ENCODE peak calls at places on chromosomes 13 and 19, in eight cellular contexts. T is HL-60, F is fibroblast of lung, Q is brain microvascular endothelial cell, O is endodermal cell, J is suprapubic skin, G is GM12878, B is bronchial epithelial cell. W is an unnamed sample. For H3K27me3, the result is how much of the 10 kb centered on the place peaks cover.

GRCh38 chr13:46643165-46643777 is 90.3 kb downstream of the LRCH1 start:
- DNase-seq in T (peak), F (no peak), Q (no peak), O (no peak), J (no peak), G (no peak), B (no peak), W (no peak)

GRCh38 chr13:90447034-90447734 is 900.3 kb upstream of the MIR17HG start:
- DNase-seq in T (no peak), F (no peak), Q (no peak), O (no peak), J (no peak), G (no peak), B (no peak), W (no peak)

GRCh38 chr19:32222594-32222993 is 122.8 kb upstream of the ZNF507 start:
- DNase-seq in T (no peak), F (no peak), Q (no peak), O (no peak), J (no peak), G (no peak), B (no peak), W (no peak)

GRCh38 chr19:55118401-55118991 is 1.1 kb upstream of the PPP1R12C start:
- DNase-seq in T (peak), F (peak), Q (no peak), O (peak), J (no peak), G (no peak), B (no peak), W (no peak)

GRCh38 chr19:10552596-10553053 is 8.9 kb downstream of the ATG4D start:
- DNase-seq in T (no peak), F (peak), Q (no peak), O (peak), J (no peak), G (no peak), B (no peak), W (peak)

GRCh38 chr13:41059896-41060722 is 1.2 kb upstream of the WBP4 start:
- DNase-seq in T (peak), F (peak), Q (peak), O (peak), J (peak), G (peak), B (peak), W (peak)

GRCh38 chr13:36766295-36766694 is 52.7 kb upstream of the RFXAP start:
- DNase-seq in T (no peak), F (peak), Q (peak), O (no peak), J (no peak), G (no peak), B (peak), W (no peak)

GRCh38 chr19:13214036-13214730 is 64.0 kb downstream of the IER2 start:
- DNase-seq in T (no peak), F (no peak), Q (no peak), O (peak), J (no peak), G (no peak), B (no peak), W (no peak)

GRCh38 chr13:54305377-54305776 is 1276.8 kb downstream of the OLFM4 start:
- DNase-seq in T (no peak), F (no peak), Q (no peak), O (peak), J (no peak), G (no peak), B (no peak), W (no peak)

GRCh38 chr19:16113727-16114126 is 2.0 kb downstream of the RAB8A start:
- DNase-seq in T (peak), F (no peak), Q (no peak), O (no peak), J (no peak), G (no peak), B (no peak), W (no peak)

GRCh38 chr19:16117594-16118033 is 5.9 kb downstream of the RAB8A start:
- DNase-seq in T (peak), F (no peak), Q (no peak), O (peak), J (no peak), G (no peak), B (no peak), W (peak)

GRCh38 chr19:16112778-16113177 is 1.1 kb downstream of the RAB8A start:
- DNase-seq in T (peak), F (no peak), Q (no peak), O (no peak), J (no peak), G (no peak), B (no peak), W (no peak)

GRCh38 chr19:16116067-16116466 is 4.4 kb downstream of the RAB8A start:
- DNase-seq in T (no peak), F (no peak), Q (no peak), O (no peak), J (no peak), G (no peak), B (no peak), W (no peak)

GRCh38 chr19:16115309-16116039 is 3.8 kb downstream of the RAB8A start:
- DNase-seq in T (no peak), F (no peak), Q (no peak), O (no peak), J (no peak), G (no peak), B (no peak), W (no peak)
- H3K27me3 ChIP-seq in T (under half), F (under half), Q (under half), O (under half), J (under half), G (under half), B (under half), W (under half)

GRCh38 chr19:959935-960502 is 24.1 kb upstream of the WDR18 start:
- DNase-seq in T (no peak), F (no peak), Q (no peak), O (peak), J (no peak), G (no peak), B (no peak), W (no peak)
- TF ChIP-seq CTCF in T (no peak), F (no peak), Q (peak), O (peak), J (no peak), G (no peak), B (no peak), W (no peak)

GRCh38 chr19:39499932-39500331 is 1.2 kb downstream of the DLL3 start:
- DNase-seq in T (no peak), F (no peak), Q (no peak), O (no peak), J (no peak), G (no peak), B (no peak), W (no peak)

GRCh38 chr19:39502640-39503417 is 4.1 kb downstream of the DLL3 start:
- DNase-seq in T (peak), F (peak), Q (no peak), O (peak), J (no peak), G (no peak), B (peak), W (peak)

GRCh38 chr19:39500543-39500942 is 1.8 kb downstream of the DLL3 start:
- DNase-seq in T (no peak), F (no peak), Q (no peak), O (no peak), J (no peak), G (no peak), B (no peak), W (no peak)

GRCh38 chr19:39499082-39499642 is 415 bp downstream of the DLL3 start:
- DNase-seq in T (no peak), F (no peak), Q (no peak), O (peak), J (no peak), G (no peak), B (no peak), W (no peak)

DNA sequence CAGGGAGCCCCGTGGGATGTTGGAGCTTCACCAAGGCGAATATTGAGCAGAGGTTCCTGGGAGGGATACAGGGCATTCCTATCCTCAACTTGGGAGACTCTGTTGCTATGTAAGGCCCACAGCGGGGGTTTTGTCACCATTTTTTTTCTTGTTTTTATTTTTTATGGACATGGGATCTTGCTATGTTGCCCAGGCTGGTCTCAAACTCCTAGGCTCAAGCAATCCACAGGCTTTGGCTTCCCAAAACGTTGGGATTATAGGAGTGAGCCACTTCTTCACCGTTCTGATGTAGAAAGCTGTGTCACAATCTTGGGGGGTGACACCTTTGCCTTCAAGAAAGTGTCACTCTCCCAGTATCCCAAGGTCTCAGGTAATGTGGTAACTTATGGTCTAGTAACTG is 2.6 kb downstream of the DLL3 start:
- DNase-seq in T (no peak), F (no peak), Q (no peak), O (peak), J (no peak), G (no peak), B (no peak), W (no peak)
- H3K27me3 ChIP-seq in T (under half), F (under half), Q (under half), O (half or more), J (half or more), G (under half), B (under half), W (under half)

DNA sequence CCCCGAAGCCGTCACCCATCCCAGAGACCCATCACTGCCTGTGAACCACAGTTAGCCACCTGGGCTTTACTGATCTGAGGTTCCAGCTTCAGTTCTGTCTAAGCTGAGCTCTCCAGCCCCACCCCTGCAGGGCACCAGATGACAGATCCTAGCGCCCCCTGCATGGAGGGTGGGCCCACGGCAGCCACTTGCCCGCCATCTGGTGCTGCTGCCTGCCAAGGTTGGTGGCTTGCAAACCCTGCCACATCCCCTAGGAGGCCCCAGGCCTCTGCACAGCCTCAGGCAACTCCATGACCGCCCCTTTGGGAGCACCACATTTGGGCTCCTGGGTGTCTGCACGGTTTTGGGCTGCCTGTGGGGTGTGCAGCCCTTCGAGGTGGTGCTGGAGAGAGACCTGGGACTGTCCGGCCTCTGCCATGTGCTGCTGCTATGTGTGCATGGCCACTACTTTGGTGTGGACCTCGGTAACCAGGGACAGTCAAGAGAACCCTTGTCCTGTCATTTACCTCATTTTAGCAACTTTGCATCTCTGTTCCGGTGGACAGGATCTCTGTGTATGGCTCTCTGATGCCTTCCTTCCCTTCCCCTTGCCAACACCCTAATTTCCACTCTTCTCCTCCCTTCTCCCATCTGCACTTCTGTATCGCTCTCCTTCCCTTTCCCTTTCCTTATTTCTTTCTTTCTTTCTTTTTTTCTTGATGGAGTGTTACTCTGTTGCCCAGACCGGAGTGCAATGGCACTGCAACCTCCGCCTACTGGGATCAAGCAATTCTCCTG is 17.4 kb upstream of the SDHAF1 start:
- DNase-seq in T (no peak), F (no peak), Q (no peak), O (peak), J (no peak), G (no peak), B (no peak), W (no peak)
- TF ChIP-seq CTCF in T (no peak), F (no peak), Q (peak), O (peak), J (no peak), G (peak), B (no peak), W (no peak)

DNA sequence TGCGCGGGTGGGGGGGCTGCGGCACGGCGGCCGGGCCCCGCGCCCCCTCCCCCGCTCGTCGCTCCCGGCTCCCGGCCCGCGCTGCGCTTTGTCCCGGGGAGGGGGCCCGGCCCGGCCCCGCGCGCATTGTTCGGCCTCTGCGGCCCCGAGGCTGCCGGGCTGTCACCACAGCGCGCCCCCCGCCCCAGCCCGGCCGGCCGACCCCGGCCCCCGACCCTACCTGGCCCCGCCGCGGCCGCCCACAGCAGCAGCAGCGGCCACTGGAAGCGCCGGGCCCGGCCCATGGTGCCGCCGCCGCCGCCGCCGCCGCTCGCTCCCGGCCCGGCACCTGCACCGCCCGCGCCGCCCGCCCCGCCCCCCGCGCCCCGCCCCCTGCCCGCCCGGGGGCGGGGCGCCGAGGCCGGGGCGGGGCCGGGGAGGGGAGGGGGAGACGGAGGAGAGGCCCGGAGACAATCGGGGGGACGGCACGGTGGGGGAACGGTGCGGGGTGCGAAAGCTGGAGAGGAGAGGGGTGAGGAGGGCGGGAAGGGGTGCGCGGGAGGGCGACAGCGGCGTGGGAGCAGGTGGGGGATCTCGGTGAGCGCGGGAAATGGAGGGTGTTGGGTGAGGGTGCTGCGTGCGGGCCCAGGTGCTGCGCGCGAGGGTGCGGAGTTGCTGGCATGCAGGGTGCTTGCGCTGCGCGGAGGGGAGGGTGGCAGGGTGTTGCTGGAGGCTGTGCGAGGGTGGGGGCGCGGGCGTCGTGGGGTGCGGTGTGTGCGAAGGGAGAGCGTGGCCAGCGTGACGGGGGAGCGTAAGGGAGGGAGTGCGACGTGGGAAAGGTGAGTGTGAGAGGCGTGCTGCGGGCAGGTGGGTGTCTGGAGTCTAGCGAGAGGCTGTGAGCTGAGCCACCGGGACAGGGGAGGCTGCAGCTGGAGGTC is at the start of gene CADM4:
- DNase-seq in T (no peak), F (no peak), Q (no peak), O (peak), J (no peak), G (no peak), B (no peak), W (no peak)
- H3K27me3 ChIP-seq in T (under half), F (under half), Q (under half), O (under half), J (under half), G (under half), B (under half), W (under half)

GRCh38 chr13:113802761-113803160 is 43.7 kb downstream of the TMEM255B start:
- DNase-seq in T (no peak), F (no peak), Q (no peak), O (no peak), J (peak), G (no peak), B (no peak), W (no peak)
- TF ChIP-seq CTCF in T (no peak), F (no peak), Q (peak), O (no peak), J (no peak), G (no peak), B (no peak), W (no peak)

GRCh38 chr13:99417821-99418662 is 83.2 kb upstream of the TM9SF2 start:
- DNase-seq in T (no peak), F (no peak), Q (no peak), O (no peak), J (peak), G (no peak), B (no peak), W (no peak)
- H3K27me3 ChIP-seq in T (under half), F (under half), Q (under half), O (under half), J (under half), G (under half), B (under half), W (under half)